ENCODE peak calls at places on chromosomes 4 and X, in five cellular contexts. One of them, this sample, is unnamed. For H3K4me1, the result is how much of the 10 kb centered on the place peaks cover.

GRCh38 chrX:74230094-74230493 is 73.9 kb upstream of the ZCCHC13 start:
- DNase-seq in mammary epithelial cell: no peak
- DNase-seq in endothelial cell of umbilical vein: no peak
- DNase-seq in left ventricle myocardium inferior: no peak
- DNase-seq in esophagus squamous epithelium: no peak
- DNase-seq in this sample: no peak

GRCh38 chr4:3040447-3041191 is 33.7 kb downstream of the HTT-AS start:
- DNase-seq in mammary epithelial cell: no peak
- DNase-seq in endothelial cell of umbilical vein: no peak
- DNase-seq in left ventricle myocardium inferior: no peak
- DNase-seq in esophagus squamous epithelium: no peak
- DNase-seq in this sample: no peak

GRCh38 chr4:168569909-168570276 is 73.0 kb downstream of the PALLD start:
- DNase-seq in mammary epithelial cell: no peak
- DNase-seq in endothelial cell of umbilical vein: peak
- DNase-seq in left ventricle myocardium inferior: no peak
- DNase-seq in esophagus squamous epithelium: no peak
- DNase-seq in this sample: no peak

GRCh38 chr4:109495514-109495913 is 61.9 kb downstream of the SEC24B start:
- DNase-seq in mammary epithelial cell: no peak
- DNase-seq in endothelial cell of umbilical vein: no peak
- DNase-seq in left ventricle myocardium inferior: no peak
- DNase-seq in esophagus squamous epithelium: no peak
- DNase-seq in this sample: no peak

GRCh38 chr4:95428216-95429085 is 120.3 kb downstream of the UNC5C start:
- DNase-seq in mammary epithelial cell: no peak
- DNase-seq in endothelial cell of umbilical vein: no peak
- DNase-seq in left ventricle myocardium inferior: no peak
- DNase-seq in esophagus squamous epithelium: no peak
- DNase-seq in this sample: no peak

GRCh38 chrX:72295745-72296144 is 10.0 kb downstream of the CITED1 start:
- DNase-seq in mammary epithelial cell: no peak
- DNase-seq in endothelial cell of umbilical vein: no peak
- DNase-seq in left ventricle myocardium inferior: no peak
- DNase-seq in esophagus squamous epithelium: no peak
- DNase-seq in this sample: no peak

GRCh38 chr4:146073517-146073916 is 102.0 kb upstream of the LSM6 start:
- DNase-seq in mammary epithelial cell: no peak
- DNase-seq in endothelial cell of umbilical vein: no peak
- DNase-seq in left ventricle myocardium inferior: no peak
- DNase-seq in esophagus squamous epithelium: no peak
- DNase-seq in this sample: no peak

GRCh38 chr4:130322439-130322838 is 1226.5 kb downstream of the C4orf33 start:
- DNase-seq in mammary epithelial cell: no peak
- DNase-seq in endothelial cell of umbilical vein: no peak
- DNase-seq in left ventricle myocardium inferior: no peak
- DNase-seq in esophagus squamous epithelium: no peak
- DNase-seq in this sample: no peak

GRCh38 chrX:108332281-108332680 is 105.9 kb downstream of the COL4A6 start:
- DNase-seq in mammary epithelial cell: no peak
- DNase-seq in endothelial cell of umbilical vein: no peak
- DNase-seq in left ventricle myocardium inferior: no peak
- DNase-seq in esophagus squamous epithelium: no peak
- DNase-seq in this sample: no peak

GRCh38 chrX:149916745-149917392 is 12.5 kb upstream of the HSFX4 start:
- DNase-seq in mammary epithelial cell: no peak
- DNase-seq in endothelial cell of umbilical vein: no peak
- DNase-seq in left ventricle myocardium inferior: no peak
- DNase-seq in esophagus squamous epithelium: no peak
- DNase-seq in this sample: no peak

GRCh38 chr4:54658321-54659093 is 750 bp downstream of the KIT start:
- DNase-seq in mammary epithelial cell: peak
- DNase-seq in endothelial cell of umbilical vein: peak
- DNase-seq in left ventricle myocardium inferior: peak
- DNase-seq in esophagus squamous epithelium: no peak
- DNase-seq in this sample: peak

GRCh38 chrX:13216139-13216538 is 103.7 kb downstream of the ATXN3L start:
- DNase-seq in mammary epithelial cell: no peak
- DNase-seq in endothelial cell of umbilical vein: no peak
- DNase-seq in left ventricle myocardium inferior: no peak
- DNase-seq in esophagus squamous epithelium: no peak
- DNase-seq in this sample: no peak

GRCh38 chr4:173990126-173990878 is 293.2 kb downstream of the FBXO8 start:
- DNase-seq in mammary epithelial cell: peak
- DNase-seq in endothelial cell of umbilical vein: peak
- DNase-seq in left ventricle myocardium inferior: no peak
- DNase-seq in esophagus squamous epithelium: no peak
- DNase-seq in this sample: no peak

GRCh38 chr4:24203896-24204295 is 314.0 kb upstream of the PPARGC1A start:
- DNase-seq in mammary epithelial cell: no peak
- DNase-seq in endothelial cell of umbilical vein: no peak
- DNase-seq in left ventricle myocardium inferior: no peak
- DNase-seq in esophagus squamous epithelium: no peak
- DNase-seq in this sample: no peak

GRCh38 chrX:69618803-69619202 is 2.9 kb downstream of the EDA start:
- DNase-seq in mammary epithelial cell: no peak
- DNase-seq in endothelial cell of umbilical vein: peak
- DNase-seq in left ventricle myocardium inferior: no peak
- DNase-seq in esophagus squamous epithelium: no peak
- DNase-seq in this sample: no peak
- TF ChIP-seq CTCF in mammary epithelial cell: peak
- TF ChIP-seq CTCF in endothelial cell of umbilical vein: no peak
- TF ChIP-seq CTCF in left ventricle myocardium inferior: peak
- TF ChIP-seq CTCF in esophagus squamous epithelium: peak
- TF ChIP-seq CTCF in this sample: peak

DNA sequence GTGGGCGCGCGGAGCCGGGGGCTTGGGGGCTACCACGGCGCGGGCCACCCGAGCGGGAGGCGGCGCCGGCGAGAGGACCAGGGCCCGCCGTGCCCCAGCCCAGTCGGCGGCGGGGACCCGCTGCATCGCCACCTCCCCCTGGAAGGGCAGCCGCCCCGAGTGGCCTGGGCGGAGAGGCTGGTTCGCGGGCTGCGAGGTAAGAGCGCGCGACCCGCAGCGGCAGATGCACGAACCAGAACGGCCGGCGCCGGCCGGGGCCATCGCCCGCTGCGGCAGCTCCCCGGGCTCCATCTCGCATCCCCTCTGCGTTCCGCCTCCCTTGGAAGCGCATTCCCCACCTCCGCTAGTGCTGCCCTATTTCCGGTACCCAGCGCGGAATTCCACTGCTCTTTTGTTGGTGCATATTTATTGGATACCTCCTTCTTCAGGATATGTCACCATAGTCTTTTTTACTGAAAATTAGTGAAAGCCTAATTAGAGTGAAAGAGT is 742 bp downstream of the PKD2 start:
- DNase-seq in mammary epithelial cell: peak
- DNase-seq in endothelial cell of umbilical vein: peak
- DNase-seq in left ventricle myocardium inferior: peak
- DNase-seq in esophagus squamous epithelium: no peak
- DNase-seq in this sample: peak
- H3K4me1 ChIP-seq in mammary epithelial cell: under half
- H3K4me1 ChIP-seq in endothelial cell of umbilical vein: under half
- H3K4me1 ChIP-seq in left ventricle myocardium inferior: under half
- H3K4me1 ChIP-seq in esophagus squamous epithelium: under half
- H3K4me1 ChIP-seq in this sample: half or more

DNA sequence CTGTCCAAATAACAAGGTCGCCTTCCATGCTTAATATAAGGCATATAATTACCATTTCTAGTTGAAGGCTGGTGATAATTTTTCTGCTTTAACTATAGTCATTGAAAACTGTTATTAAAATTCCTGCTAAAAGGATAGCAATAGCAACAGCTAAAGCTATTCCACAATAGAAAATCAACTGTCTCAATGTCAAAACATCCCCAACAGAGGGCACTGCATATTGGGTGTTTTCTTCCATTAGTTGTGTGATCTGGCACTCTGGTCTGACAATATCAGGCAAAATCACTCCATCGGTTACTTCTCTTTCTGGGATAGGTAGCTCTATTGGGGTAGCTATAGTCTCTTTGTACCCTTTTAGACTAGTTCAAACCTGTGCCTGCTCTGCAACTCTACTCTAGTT is 53.5 kb downstream of the TMPRSS11F start:
- DNase-seq in mammary epithelial cell: no peak
- DNase-seq in endothelial cell of umbilical vein: no peak
- DNase-seq in left ventricle myocardium inferior: no peak
- DNase-seq in esophagus squamous epithelium: no peak
- DNase-seq in this sample: no peak
- TF ChIP-seq CTCF in mammary epithelial cell: peak
- TF ChIP-seq CTCF in endothelial cell of umbilical vein: no peak
- TF ChIP-seq CTCF in left ventricle myocardium inferior: no peak
- TF ChIP-seq CTCF in esophagus squamous epithelium: no peak
- TF ChIP-seq CTCF in this sample: no peak

GRCh38 chr4:7432531-7433375 is 2.0 kb downstream of the PSAPL1 start:
- DNase-seq in mammary epithelial cell: no peak
- DNase-seq in endothelial cell of umbilical vein: no peak
- DNase-seq in left ventricle myocardium inferior: no peak
- DNase-seq in esophagus squamous epithelium: no peak
- DNase-seq in this sample: peak
- H3K4me1 ChIP-seq in mammary epithelial cell: under half
- H3K4me1 ChIP-seq in endothelial cell of umbilical vein: under half
- H3K4me1 ChIP-seq in left ventricle myocardium inferior: under half
- H3K4me1 ChIP-seq in esophagus squamous epithelium: under half
- H3K4me1 ChIP-seq in this sample: under half

This sample was measured in lower lobe of right lung.